ENCODE peak calls at places on chromosomes 11 and 22, in six cellular contexts. L, C, Q, H, D and K are unnamed samples.

GRCh38 chr11:71502871-71503435 is 24.1 kb upstream of the KRTAP5-7 start:
- DNase-seq in L (no peak), C (no peak), Q (no peak), H (no peak), D (no peak), K (no peak)

GRCh38 chr11:121563003-121563402 is 110.2 kb upstream of the SORL1-AS1 start:
- DNase-seq in L (peak), C (no peak), Q (no peak), H (no peak), D (no peak), K (no peak)

GRCh38 chr11:1083621-1084551 is 9.2 kb downstream of the MUC2 start:
- DNase-seq in L (no peak), C (no peak), Q (no peak), H (no peak), D (no peak), K (no peak)

GRCh38 chr11:18623707-18624106 is 10.4 kb downstream of the SPTY2D1 start:
- DNase-seq in L (no peak), C (no peak), Q (no peak), H (no peak), D (no peak), K (no peak)

GRCh38 chr11:123653997-123654565 is 343 bp downstream of the SCN3B start:
- DNase-seq in L (no peak), C (no peak), Q (no peak), H (peak), D (peak), K (peak)

GRCh38 chr11:73570415-73571114 is 27.3 kb downstream of the FAM168A start:
- DNase-seq in L (no peak), C (no peak), Q (no peak), H (no peak), D (peak), K (no peak)

GRCh38 chr11:75031771-75032549 is 43.2 kb downstream of the NEU3 start:
- DNase-seq in L (peak), C (peak), Q (peak), H (peak), D (peak), K (no peak)

GRCh38 chr22:41845380-41846267 is 12.7 kb downstream of the SREBF2 start:
- DNase-seq in L (no peak), C (peak), Q (no peak), H (no peak), D (no peak), K (no peak)

GRCh38 chr11:15976433-15977045 is 379.8 kb downstream of the SOX6 start:
- DNase-seq in L (no peak), C (no peak), Q (no peak), H (no peak), D (peak), K (no peak)

GRCh38 chr22:44057411-44057987 is 33.4 kb downstream of the PARVB start:
- DNase-seq in L (no peak), C (no peak), Q (no peak), H (no peak), D (no peak), K (no peak)

GRCh38 chr22:48740086-48740730 is 1087.5 kb downstream of the BRD1 start:
- DNase-seq in L (no peak), C (peak), Q (no peak), H (peak), D (no peak), K (no peak)

GRCh38 chr11:32297629-32298028 is 137.7 kb downstream of the WT1 start:
- DNase-seq in L (no peak), C (peak), Q (no peak), H (no peak), D (peak), K (peak)

GRCh38 chr11:65861533-65862183 is 1.4 kb downstream of the MUS81 start:
- DNase-seq in L (no peak), C (no peak), Q (no peak), H (peak), D (no peak), K (no peak)

GRCh38 chr22:39134366-39135091 is 18.0 kb downstream of the CBX7 start:
- DNase-seq in L (no peak), C (no peak), Q (no peak), H (no peak), D (no peak), K (no peak)